ENCODE peak calls at places on chromosome 16, in four cellular contexts. One of them, this sample, is unnamed.

GRCh38 chr16:14458576-14458975 is 171.5 kb downstream of the PARN start:
- DNase-seq in GM12878: no peak
- DNase-seq in K562: no peak
- DNase-seq in HepG2: no peak
- DNase-seq in this sample: no peak

GRCh38 chr16:24344791-24345190 is 88.7 kb downstream of the CACNG3 start:
- DNase-seq in HepG2: no peak
- DNase-seq in GM12878: no peak
- DNase-seq in K562: no peak
- DNase-seq in this sample: no peak

GRCh38 chr16:76532188-76532973 is 255.2 kb downstream of the CNTNAP4 start:
- DNase-seq in GM12878: no peak
- DNase-seq in K562: no peak
- DNase-seq in HepG2: peak
- DNase-seq in this sample: no peak

GRCh38 chr16:86712158-86713009 is 134.0 kb downstream of the FOXL1 start:
- DNase-seq in GM12878: no peak
- DNase-seq in HepG2: no peak
- DNase-seq in K562: no peak
- DNase-seq in this sample: no peak

GRCh38 chr16:10662212-10662611 is 32.5 kb downstream of the TEKT5 start:
- DNase-seq in GM12878: no peak
- DNase-seq in K562: no peak
- DNase-seq in HepG2: no peak
- DNase-seq in this sample: no peak

GRCh38 chr16:30659507-30660423 is 1.5 kb downstream of the FBRS start:
- DNase-seq in K562: no peak
- DNase-seq in HepG2: no peak
- DNase-seq in GM12878: no peak
- DNase-seq in this sample: peak

GRCh38 chr16:4862639-4863038 is 15.4 kb downstream of the UBN1 start:
- DNase-seq in HepG2: no peak
- DNase-seq in K562: no peak
- DNase-seq in GM12878: no peak
- DNase-seq in this sample: no peak

GRCh38 chr16:8959921-8960787 is 3.6 kb downstream of the USP7 start:
- DNase-seq in GM12878: no peak
- DNase-seq in K562: peak
- DNase-seq in HepG2: peak
- DNase-seq in this sample: no peak

GRCh38 chr16:47734987-47735594 is 274.0 kb downstream of the PHKB start:
- DNase-seq in GM12878: no peak
- DNase-seq in K562: no peak
- DNase-seq in HepG2: no peak
- DNase-seq in this sample: no peak

GRCh38 chr16:82016268-82016667 is 5.0 kb upstream of the SDR42E1 start:
- DNase-seq in K562: peak
- DNase-seq in HepG2: no peak
- DNase-seq in GM12878: no peak
- DNase-seq in this sample: peak

GRCh38 chr16:81646561-81646960 is 132.5 kb upstream of the PLCG2 start:
- DNase-seq in K562: no peak
- DNase-seq in HepG2: no peak
- DNase-seq in GM12878: no peak
- DNase-seq in this sample: no peak

GRCh38 chr16:89700649-89701424 is 668 bp downstream of the SPATA2L start:
- DNase-seq in K562: peak
- DNase-seq in HepG2: peak
- DNase-seq in GM12878: no peak
- DNase-seq in this sample: peak

GRCh38 chr16:89563639-89564392 is 3.3 kb downstream of the RPL13 start:
- DNase-seq in HepG2: no peak
- DNase-seq in GM12878: no peak
- DNase-seq in K562: no peak
- DNase-seq in this sample: no peak

GRCh38 chr16:15055141-15056053 is 477 bp downstream of the NTAN1 start:
- DNase-seq in HepG2: peak
- DNase-seq in K562: peak
- DNase-seq in GM12878: no peak
- DNase-seq in this sample: no peak

GRCh38 chr16:66004706-66005105 is 361.8 kb upstream of the CDH5 start:
- DNase-seq in HepG2: no peak
- DNase-seq in K562: no peak
- DNase-seq in GM12878: no peak
- DNase-seq in this sample: no peak

GRCh38 chr16:11484691-11485258 is 101.9 kb downstream of the LITAF start:
- DNase-seq in GM12878: no peak
- DNase-seq in K562: no peak
- DNase-seq in HepG2: no peak
- DNase-seq in this sample: no peak

GRCh38 chr16:1311212-1311737 is 1.8 kb downstream of the UBE2I start:
- DNase-seq in K562: no peak
- DNase-seq in HepG2: no peak
- DNase-seq in GM12878: no peak
- DNase-seq in this sample: no peak

GRCh38 chr16:65105173-65105572 is 16.7 kb downstream of the CDH11 start:
- DNase-seq in K562: no peak
- DNase-seq in GM12878: no peak
- DNase-seq in HepG2: no peak
- DNase-seq in this sample: no peak

GRCh38 chr16:84583995-84584394 is 33.9 kb downstream of the COTL1 start:
- DNase-seq in HepG2: no peak
- DNase-seq in K562: no peak
- DNase-seq in GM12878: no peak
- DNase-seq in this sample: no peak

GRCh38 chr16:84581161-84581560 is 36.7 kb downstream of the COTL1 start:
- DNase-seq in HepG2: no peak
- DNase-seq in K562: no peak
- DNase-seq in GM12878: no peak
- DNase-seq in this sample: no peak

GRCh38 chr16:84584678-84585077 is 33.2 kb downstream of the COTL1 start:
- DNase-seq in K562: no peak
- DNase-seq in HepG2: no peak
- DNase-seq in GM12878: no peak
- DNase-seq in this sample: no peak

GRCh38 chr16:84585472-84585871 is 32.4 kb downstream of the COTL1 start:
- DNase-seq in GM12878: no peak
- DNase-seq in K562: no peak
- DNase-seq in HepG2: no peak
- DNase-seq in this sample: no peak

GRCh38 chr16:84582958-84583516 is 34.8 kb downstream of the COTL1 start:
- DNase-seq in GM12878: no peak
- DNase-seq in K562: no peak
- DNase-seq in HepG2: no peak
- DNase-seq in this sample: no peak
- TF ChIP-seq FOXM1 in GM12878: no peak
- TF ChIP-seq FOXM1 in K562: no peak
- TF ChIP-seq FOXM1 in HepG2: no peak
- TF ChIP-seq FOXM1 in this sample: no peak

GRCh38 chr16:68351463-68351862 is 40.6 kb downstream of the PRMT7 start:
- DNase-seq in K562: no peak
- DNase-seq in GM12878: no peak
- DNase-seq in HepG2: no peak
- DNase-seq in this sample: no peak

GRCh38 chr16:68348645-68349445 is 38.0 kb downstream of the PRMT7 start:
- DNase-seq in K562: no peak
- DNase-seq in HepG2: no peak
- DNase-seq in GM12878: no peak
- DNase-seq in this sample: no peak

GRCh38 chr16:68351991-68352431 is 41.2 kb downstream of the PRMT7 start:
- DNase-seq in HepG2: no peak
- DNase-seq in K562: no peak
- DNase-seq in GM12878: no peak
- DNase-seq in this sample: no peak

GRCh38 chr16:68350951-68351350 is 40.1 kb downstream of the PRMT7 start:
- DNase-seq in GM12878: no peak
- DNase-seq in HepG2: no peak
- DNase-seq in K562: no peak
- DNase-seq in this sample: no peak

GRCh38 chr16:68349838-68350410 is 39.1 kb downstream of the PRMT7 start:
- DNase-seq in HepG2: no peak
- DNase-seq in K562: no peak
- DNase-seq in GM12878: no peak
- DNase-seq in this sample: no peak
- TF ChIP-seq TARDBP in HepG2: no peak
- TF ChIP-seq TARDBP in K562: no peak
- TF ChIP-seq TARDBP in GM12878: no peak
- TF ChIP-seq TARDBP in this sample: no peak

DNA sequence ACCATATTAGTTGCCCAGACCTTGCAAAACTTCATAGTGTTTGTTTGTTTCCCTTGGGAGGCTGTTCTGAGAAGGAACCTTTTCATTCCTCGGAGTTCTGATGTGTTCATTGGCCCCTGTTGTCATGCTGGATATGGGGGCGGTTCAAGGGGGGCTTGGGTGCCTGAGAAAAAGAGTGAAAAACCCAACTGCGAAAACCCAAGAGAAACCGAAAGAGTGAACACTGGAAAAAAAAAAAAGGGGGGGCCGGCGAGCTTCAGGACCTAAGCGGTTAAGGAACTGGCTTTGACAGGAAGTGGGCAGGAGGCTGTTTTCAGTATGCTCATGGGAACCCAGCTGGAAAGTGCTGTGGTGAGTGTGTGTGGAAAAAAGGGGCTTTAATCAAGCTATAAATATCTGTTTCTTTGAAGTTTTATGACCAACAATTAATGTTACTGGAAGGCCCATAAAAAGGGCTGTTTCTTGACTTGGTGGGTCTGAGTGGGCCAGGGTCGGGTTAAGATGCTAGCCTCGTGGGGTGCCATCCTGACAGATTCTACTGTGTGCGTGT is 510.7 kb downstream of the MAF start:
- DNase-seq in HepG2: no peak
- DNase-seq in GM12878: peak
- DNase-seq in K562: no peak
- DNase-seq in this sample: no peak
- TF ChIP-seq FOXM1 in HepG2: no peak
- TF ChIP-seq FOXM1 in GM12878: no peak
- TF ChIP-seq FOXM1 in K562: no peak
- TF ChIP-seq FOXM1 in this sample: no peak

GRCh38 chr16:71623597-71623996 is 2.4 kb upstream of the MARVELD3 start:
- DNase-seq in GM12878: no peak
- DNase-seq in K562: no peak
- DNase-seq in HepG2: peak
- DNase-seq in this sample: no peak

GRCh38 chr16:71622088-71622487 is 3.9 kb upstream of the MARVELD3 start:
- DNase-seq in HepG2: no peak
- DNase-seq in GM12878: no peak
- DNase-seq in K562: no peak
- DNase-seq in this sample: no peak

GRCh38 chr16:71618429-71618828 is 7.6 kb upstream of the MARVELD3 start:
- DNase-seq in HepG2: no peak
- DNase-seq in GM12878: no peak
- DNase-seq in K562: no peak
- DNase-seq in this sample: no peak
- TF ChIP-seq TARDBP in HepG2: no peak
- TF ChIP-seq TARDBP in GM12878: no peak
- TF ChIP-seq TARDBP in K562: no peak
- TF ChIP-seq TARDBP in this sample: no peak

GRCh38 chr16:2715519-2715918 is 4.5 kb downstream of the PRSS27 start:
- DNase-seq in GM12878: no peak
- DNase-seq in HepG2: no peak
- DNase-seq in K562: peak
- DNase-seq in this sample: no peak

GRCh38 chr16:2713523-2713922 is 6.5 kb downstream of the PRSS27 start:
- DNase-seq in HepG2: no peak
- DNase-seq in GM12878: no peak
- DNase-seq in K562: no peak
- DNase-seq in this sample: no peak

GRCh38 chr16:2715064-2715463 is 5.0 kb downstream of the PRSS27 start:
- DNase-seq in HepG2: no peak
- DNase-seq in GM12878: no peak
- DNase-seq in K562: no peak
- DNase-seq in this sample: no peak

GRCh38 chr16:2712546-2712945 is 7.5 kb downstream of the PRSS27 start:
- DNase-seq in HepG2: no peak
- DNase-seq in GM12878: no peak
- DNase-seq in K562: no peak
- DNase-seq in this sample: no peak

DNA sequence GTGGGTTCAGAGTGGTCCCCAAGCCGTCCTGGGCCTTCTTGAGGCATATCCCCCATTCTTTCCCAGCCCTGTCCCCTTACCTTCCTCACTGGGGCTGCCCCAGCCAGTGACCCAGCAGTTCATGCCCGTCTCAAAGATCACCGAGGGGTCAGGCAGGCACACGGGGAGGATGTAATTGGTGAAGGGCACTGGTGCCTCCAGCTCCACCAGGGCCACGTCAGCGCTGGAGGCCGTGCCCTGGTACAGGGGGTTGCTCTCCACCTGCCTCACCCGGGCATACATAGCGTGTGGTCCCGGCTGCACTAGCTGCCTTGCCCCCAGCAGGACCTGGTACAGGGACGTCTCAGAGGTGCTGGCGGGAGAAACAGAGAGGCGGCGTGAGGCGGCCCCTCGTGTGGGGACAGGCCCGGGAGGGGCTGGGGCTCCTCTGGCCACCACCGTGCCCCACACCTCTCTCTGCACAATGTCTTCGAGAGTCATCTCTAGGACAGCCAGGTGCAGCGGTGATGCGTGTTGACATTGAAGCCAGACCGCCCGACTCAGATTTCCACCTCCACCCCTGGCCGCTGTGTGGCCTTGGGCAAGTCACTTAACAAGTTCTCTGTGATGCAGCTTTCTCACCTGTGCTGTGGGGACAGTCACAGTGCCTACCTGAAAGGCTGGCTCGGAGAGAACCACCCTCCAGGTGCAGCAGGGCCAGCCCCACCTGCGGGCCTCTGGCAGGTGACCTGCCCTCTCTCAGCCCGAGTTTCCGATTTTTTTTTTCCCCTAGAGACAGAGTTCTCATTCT is 5.8 kb downstream of the PRSS27 start:
- DNase-seq in HepG2: no peak
- DNase-seq in GM12878: no peak
- DNase-seq in K562: no peak
- DNase-seq in this sample: no peak
- TF ChIP-seq FOXM1 in HepG2: no peak
- TF ChIP-seq FOXM1 in GM12878: no peak
- TF ChIP-seq FOXM1 in K562: no peak
- TF ChIP-seq FOXM1 in this sample: no peak

GRCh38 chr16:55145771-55146603 is 178.0 kb upstream of the IRX6 start:
- DNase-seq in GM12878: no peak
- DNase-seq in K562: no peak
- DNase-seq in HepG2: no peak
- DNase-seq in this sample: no peak

GRCh38 chr16:55144656-55145055 is 179.3 kb upstream of the IRX6 start:
- DNase-seq in GM12878: no peak
- DNase-seq in K562: no peak
- DNase-seq in HepG2: no peak
- DNase-seq in this sample: no peak

GRCh38 chr16:55146939-55147338 is 177.1 kb upstream of the IRX6 start:
- DNase-seq in K562: no peak
- DNase-seq in HepG2: no peak
- DNase-seq in GM12878: no peak
- DNase-seq in this sample: no peak

GRCh38 chr16:55138298-55138697 is 185.7 kb upstream of the IRX6 start:
- DNase-seq in K562: no peak
- DNase-seq in HepG2: peak
- DNase-seq in GM12878: no peak
- DNase-seq in this sample: no peak

GRCh38 chr16:55142405-55142804 is 181.6 kb upstream of the IRX6 start:
- DNase-seq in K562: no peak
- DNase-seq in GM12878: no peak
- DNase-seq in HepG2: no peak
- DNase-seq in this sample: no peak
- TF ChIP-seq TARDBP in K562: no peak
- TF ChIP-seq TARDBP in GM12878: no peak
- TF ChIP-seq TARDBP in HepG2: no peak
- TF ChIP-seq TARDBP in this sample: no peak